ENCODE peak calls at places on chromosome 22, in five cellular contexts. B is IMR-90, W is mesenchymal stem cell, P is neuronal stem cell, L is H1. K is an unnamed sample.

GRCh38 chr22:43365715-43366440 is 22.7 kb upstream of the SCUBE1 start:
- DNase-seq in B (no peak), W (no peak), P (no peak), L (no peak), K (no peak)

GRCh38 chr22:25900880-25901279 is 158.9 kb downstream of the MYO18B start:
- DNase-seq in B (no peak), W (no peak), P (no peak), L (no peak), K (no peak)

GRCh38 chr22:37496651-37497599 is 10.7 kb upstream of the MFNG start:
- DNase-seq in B (peak; percentile 93), W (peak; percentile 76), P (no peak), L (no peak), K (peak; percentile 61)

GRCh38 chr22:30221121-30221992 is 25.2 kb downstream of the LIF start:
- DNase-seq in B (no peak), W (no peak), P (no peak), L (no peak), K (no peak)

GRCh38 chr22:46894081-46894671 is 131.7 kb downstream of the TBC1D22A start:
- DNase-seq in B (peak; percentile 45), W (peak; percentile 82), P (no peak), L (no peak), K (no peak)

GRCh38 chr22:37607010-37607911 is 1.4 kb upstream of the GGA1 start:
- DNase-seq in B (peak; percentile 40), W (peak; percentile 63), P (peak; percentile 76), L (peak; percentile 92), K (peak; percentile 98)

GRCh38 chr22:43887391-43887790 is 4.4 kb downstream of the PNPLA5 start:
- DNase-seq in B (no peak), W (no peak), P (no peak), L (no peak), K (no peak)

GRCh38 chr22:44926124-44926475 is 83.7 kb downstream of the PHF21B start:
- DNase-seq in B (no peak), W (no peak), P (no peak), L (no peak), K (no peak)

GRCh38 chr22:46105494-46106278 is 44.6 kb upstream of the PPARA start:
- DNase-seq in B (peak; percentile 59), W (peak; percentile 25), P (no peak), L (no peak), K (no peak)

GRCh38 chr22:24429411-24430365 is 2.3 kb downstream of the ADORA2A start:
- DNase-seq in B (peak; percentile 22), W (no peak), P (no peak), L (no peak), K (peak; percentile 65)

GRCh38 chr22:37887610-37888378 is 18.3 kb upstream of the MICALL1 start:
- DNase-seq in B (peak; percentile 65), W (peak; percentile 74), P (no peak), L (no peak), K (peak; percentile 60)

GRCh38 chr22:40588726-40589125 is 47.8 kb downstream of the MRTFA start:
- DNase-seq in B (peak; percentile 70), W (peak; percentile 78), P (no peak), L (no peak), K (no peak)

GRCh38 chr22:17120711-17121234 is 387 bp downstream of the TMEM121B start:
- DNase-seq in B (no peak), W (no peak), P (peak; percentile 59), L (no peak), K (no peak)

GRCh38 chr22:24230911-24231656 is 13.8 kb downstream of the GGT5 start:
- DNase-seq in B (no peak), W (no peak), P (no peak), L (peak; percentile 51), K (peak; percentile 88)

GRCh38 chr22:46665151-46665695 is 45.0 kb downstream of the GRAMD4 start:
- DNase-seq in B (no peak), W (no peak), P (no peak), L (no peak), K (no peak)

GRCh38 chr22:49150801-49151221 is 676.9 kb downstream of the BRD1 start:
- DNase-seq in B (no peak), W (no peak), P (no peak), L (no peak), K (no peak)

GRCh38 chr22:45916515-45916914 is 60.4 kb downstream of the WNT7B start:
- DNase-seq in B (no peak), W (no peak), P (no peak), L (no peak), K (no peak)

GRCh38 chr22:23285734-23286133 is 105.4 kb downstream of the BCR start:
- DNase-seq in B (peak; percentile 59), W (peak; percentile 86), P (no peak), L (no peak), K (no peak)

GRCh38 chr22:45997077-45997774 is 20.3 kb upstream of the WNT7B start:
- DNase-seq in B (peak; percentile 95), W (peak; percentile 97), P (no peak), L (no peak), K (peak; percentile 63)

GRCh38 chr22:31585161-31585859 is 76.7 kb downstream of the PISD start:
- DNase-seq in B (peak; percentile 60), W (peak; percentile 69), P (no peak), L (no peak), K (no peak)

GRCh38 chr22:23181763-23182288 is 1.5 kb downstream of the BCR start:
- DNase-seq in B (no peak), W (no peak), P (no peak), L (no peak), K (no peak)

GRCh38 chr22:41910050-41910598 is 4.8 kb downstream of the SHISA8 start:
- DNase-seq in B (no peak), W (no peak), P (no peak), L (no peak), K (peak; percentile 78)

GRCh38 chr22:42937164-42937854 is 77.6 kb downstream of the PACSIN2 start:
- DNase-seq in B (peak; percentile 87), W (peak; percentile 94), P (no peak), L (no peak), K (peak; percentile 23)

GRCh38 chr22:31244044-31244942 is 32.2 kb downstream of the LIMK2 start:
- DNase-seq in B (peak; percentile 80), W (peak; percentile 94), P (no peak), L (peak; percentile 59), K (peak; percentile 83)

GRCh38 chr22:45441158-45441557 is 27.7 kb downstream of the RIBC2 start:
- DNase-seq in B (peak; percentile 68), W (peak; percentile 62), P (peak; percentile 39), L (no peak), K (peak; percentile 70)

GRCh38 chr22:49645791-49646550 is 181.7 kb downstream of the BRD1 start:
- DNase-seq in B (no peak), W (no peak), P (no peak), L (no peak), K (no peak)

GRCh38 chr22:41660416-41660815 is 28.3 kb downstream of the SNU13 start:
- DNase-seq in B (peak; percentile 12), W (no peak), P (no peak), L (no peak), K (no peak)

GRCh38 chr22:41075946-41076345 is 16.4 kb upstream of the EP300 start:
- DNase-seq in B (no peak), W (no peak), P (no peak), L (no peak), K (no peak)

GRCh38 chr22:32752326-32752725 is 49.2 kb upstream of the TIMP3 start:
- DNase-seq in B (peak; percentile 63), W (no peak), P (no peak), L (no peak), K (no peak)

GRCh38 chr22:32677876-32678275 is 123.6 kb upstream of the TIMP3 start:
- DNase-seq in B (no peak), W (no peak), P (no peak), L (no peak), K (no peak)

DNA sequence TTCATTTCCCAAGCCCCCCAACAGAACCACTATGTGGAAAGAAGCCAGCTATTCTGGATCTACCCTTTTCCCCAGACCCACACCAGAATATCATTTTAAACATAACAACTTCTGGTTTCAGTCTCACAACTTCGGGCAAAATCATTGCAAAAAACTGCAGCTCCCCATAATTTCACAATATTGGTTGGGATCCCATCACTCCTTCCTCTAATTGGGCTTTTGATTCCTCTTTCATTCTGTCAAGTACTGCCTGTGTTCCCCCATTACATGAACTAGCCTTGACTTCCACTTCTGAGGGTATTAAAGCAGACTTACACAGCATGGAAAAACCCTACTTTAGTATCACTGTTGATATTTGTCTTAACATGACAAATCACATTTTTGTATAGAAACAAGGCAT is 4.1 kb upstream of the APOL3 start:
- DNase-seq in B (no peak), W (no peak), P (no peak), L (no peak), K (no peak)
- H2BK15ac ChIP-seq in B (no peak overlapping the region), W (no peak overlapping the region), P (no peak overlapping the region), L (no peak overlapping the region), K (no peak overlapping the region)

DNA sequence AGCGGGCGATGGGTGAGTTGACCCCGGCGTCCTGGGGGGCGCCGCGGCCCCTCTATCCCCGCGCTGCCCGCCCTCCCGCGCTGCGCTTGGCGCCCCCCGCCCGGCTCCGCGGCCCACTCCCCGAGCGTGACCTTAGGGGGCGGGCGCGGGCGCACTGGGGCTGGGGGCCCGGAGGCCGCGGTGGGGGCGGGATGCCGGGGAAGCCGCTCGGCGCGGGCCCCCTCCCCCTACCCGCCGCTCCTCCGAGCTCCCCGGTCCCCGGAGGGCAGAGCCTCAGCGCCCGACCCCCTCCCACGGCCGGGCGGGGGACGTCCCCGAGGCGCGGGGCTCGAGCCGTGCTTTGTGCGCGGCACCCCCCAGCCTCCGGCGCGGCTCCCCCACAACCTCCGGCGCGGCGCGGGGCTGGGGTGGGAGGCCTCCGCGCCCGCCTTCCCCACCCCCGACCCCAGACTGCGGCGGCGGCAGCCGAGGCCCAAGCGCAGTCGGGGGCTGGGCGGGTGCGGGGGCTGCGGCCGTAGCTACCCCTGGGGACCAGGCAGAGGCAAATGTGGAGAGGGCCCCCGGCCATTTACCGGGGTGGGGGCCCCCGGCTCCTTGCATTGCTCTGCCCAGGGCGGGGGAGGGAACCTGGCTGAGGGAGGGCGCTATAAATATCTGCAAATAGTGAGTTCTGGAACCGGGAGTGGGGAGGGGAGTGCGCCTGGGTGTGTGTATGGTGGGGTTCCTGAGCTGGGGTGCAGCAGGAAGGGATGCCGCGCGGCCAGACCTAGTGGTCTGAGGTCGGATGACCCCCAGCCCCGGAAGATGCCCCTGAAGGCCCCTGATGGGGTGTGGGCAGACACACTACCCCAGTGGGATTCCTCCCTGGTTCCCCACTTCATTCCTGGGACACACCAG is 982 bp downstream of the MGAT3 start:
- DNase-seq in B (no peak), W (no peak), P (no peak), L (no peak), K (no peak)
- H3K14ac ChIP-seq in B (no peak overlapping the region), W (no peak overlapping the region), P (peak overlapping the region; percentile 28), L (no peak overlapping the region), K (no peak overlapping the region)

GRCh38 chr22:35406443-35406842 is 6.5 kb downstream of the MCM5 start:
- DNase-seq in B (no peak), W (no peak), P (no peak), L (no peak), K (no peak)
- H2BK15ac ChIP-seq in B (no peak overlapping the region), W (no peak overlapping the region), P (no peak overlapping the region), L (no peak overlapping the region), K (no peak overlapping the region)

GRCh38 chr22:39444247-39444800 is 12.5 kb upstream of the MGAT3 start:
- DNase-seq in B (no peak), W (no peak), P (no peak), L (no peak), K (no peak)

GRCh38 chr22:39444937-39445465 is 11.8 kb upstream of the MGAT3 start:
- DNase-seq in B (no peak), W (no peak), P (no peak), L (no peak), K (no peak)

GRCh38 chr22:39443416-39443815 is 13.4 kb upstream of the MGAT3 start:
- DNase-seq in B (no peak), W (no peak), P (no peak), L (no peak), K (no peak)

GRCh38 chr22:39448205-39449054 is 8.4 kb upstream of the MGAT3 start:
- DNase-seq in B (no peak), W (no peak), P (no peak), L (no peak), K (no peak)

GRCh38 chr22:39446239-39446721 is 10.5 kb upstream of the MGAT3 start:
- DNase-seq in B (no peak), W (no peak), P (no peak), L (no peak), K (peak; percentile 74)
- H3K14ac ChIP-seq in B (no peak overlapping the region), W (no peak overlapping the region), P (no peak overlapping the region), L (no peak overlapping the region), K (no peak overlapping the region)